ENCODE peak calls at places on chromosomes 3 and 15, in seven cellular contexts. One of them, this sample, is unnamed. For H3K9me3, the result is how much of the 10 kb centered on the place peaks cover.

GRCh38 chr3:148360046-148360445 is 337.7 kb upstream of the AGTR1 start:
- DNase-seq in sigmoid colon: no peak
- DNase-seq in spleen: no peak
- DNase-seq in vagina: no peak
- DNase-seq in HCT116: no peak
- DNase-seq in stomach: no peak
- DNase-seq in K562: no peak
- DNase-seq in this sample: no peak

GRCh38 chr15:31270767-31271166 is 55.9 kb upstream of the KLF13 start:
- DNase-seq in sigmoid colon: peak
- DNase-seq in spleen: peak
- DNase-seq in vagina: peak
- DNase-seq in HCT116: no peak
- DNase-seq in stomach: peak
- DNase-seq in K562: peak
- DNase-seq in this sample: no peak

GRCh38 chr3:130386604-130387263 is 41.3 kb downstream of the COL6A5 start:
- DNase-seq in sigmoid colon: no peak
- DNase-seq in spleen: no peak
- DNase-seq in vagina: no peak
- DNase-seq in HCT116: no peak
- DNase-seq in stomach: no peak
- DNase-seq in K562: peak
- DNase-seq in this sample: no peak

GRCh38 chr3:124395584-124396340 is 334.5 kb upstream of the UMPS start:
- DNase-seq in sigmoid colon: no peak
- DNase-seq in spleen: no peak
- DNase-seq in vagina: no peak
- DNase-seq in HCT116: no peak
- DNase-seq in stomach: no peak
- DNase-seq in K562: no peak
- DNase-seq in this sample: no peak

GRCh38 chr15:63178034-63178433 is 11.4 kb upstream of the RAB8B start:
- DNase-seq in sigmoid colon: no peak
- DNase-seq in spleen: no peak
- DNase-seq in vagina: no peak
- DNase-seq in HCT116: no peak
- DNase-seq in stomach: no peak
- DNase-seq in K562: no peak
- DNase-seq in this sample: no peak

GRCh38 chr3:5292512-5292911 is 105.0 kb downstream of the EDEM1 start:
- DNase-seq in sigmoid colon: no peak
- DNase-seq in spleen: no peak
- DNase-seq in vagina: no peak
- DNase-seq in HCT116: no peak
- DNase-seq in stomach: no peak
- DNase-seq in K562: no peak
- DNase-seq in this sample: no peak

GRCh38 chr15:51181905-51182304 is 87.2 kb upstream of the TNFAIP8L3 start:
- DNase-seq in sigmoid colon: no peak
- DNase-seq in spleen: no peak
- DNase-seq in vagina: no peak
- DNase-seq in HCT116: no peak
- DNase-seq in stomach: no peak
- DNase-seq in K562: no peak
- DNase-seq in this sample: no peak

GRCh38 chr3:51669241-51670052 is 1.6 kb upstream of the TEX264 start:
- DNase-seq in sigmoid colon: peak
- DNase-seq in spleen: peak
- DNase-seq in vagina: no peak
- DNase-seq in HCT116: peak
- DNase-seq in stomach: peak
- DNase-seq in K562: peak
- DNase-seq in this sample: peak

GRCh38 chr3:32421991-32422859 is 30.6 kb downstream of the CMTM7 start:
- DNase-seq in sigmoid colon: peak
- DNase-seq in spleen: peak
- DNase-seq in vagina: peak
- DNase-seq in HCT116: peak
- DNase-seq in stomach: peak
- DNase-seq in K562: no peak
- DNase-seq in this sample: peak

GRCh38 chr3:185089751-185090150 is 63.1 kb downstream of the C3orf70 start:
- DNase-seq in sigmoid colon: no peak
- DNase-seq in spleen: no peak
- DNase-seq in vagina: no peak
- DNase-seq in HCT116: no peak
- DNase-seq in stomach: no peak
- DNase-seq in K562: no peak
- DNase-seq in this sample: no peak

GRCh38 chr3:101195951-101196713 is 124.2 kb downstream of the IMPG2 start:
- DNase-seq in sigmoid colon: no peak
- DNase-seq in spleen: no peak
- DNase-seq in vagina: no peak
- DNase-seq in HCT116: peak
- DNase-seq in stomach: no peak
- DNase-seq in K562: peak
- DNase-seq in this sample: peak

GRCh38 chr15:67882487-67883227 is 42.8 kb upstream of the RNU6-1 start:
- DNase-seq in sigmoid colon: no peak
- DNase-seq in spleen: no peak
- DNase-seq in vagina: no peak
- DNase-seq in HCT116: no peak
- DNase-seq in stomach: no peak
- DNase-seq in K562: peak
- DNase-seq in this sample: no peak

GRCh38 chr15:77026501-77027110 is 31.7 kb downstream of the PSTPIP1 start:
- DNase-seq in sigmoid colon: peak
- DNase-seq in spleen: peak
- DNase-seq in vagina: no peak
- DNase-seq in HCT116: no peak
- DNase-seq in stomach: no peak
- DNase-seq in K562: no peak
- DNase-seq in this sample: no peak

GRCh38 chr3:86890997-86891396 is 100.0 kb downstream of the VGLL3 start:
- DNase-seq in sigmoid colon: no peak
- DNase-seq in spleen: no peak
- DNase-seq in vagina: no peak
- DNase-seq in HCT116: no peak
- DNase-seq in stomach: no peak
- DNase-seq in K562: no peak
- DNase-seq in this sample: no peak

GRCh38 chr15:79918278-79918677 is 21.5 kb upstream of the MTHFS start:
- DNase-seq in sigmoid colon: no peak
- DNase-seq in spleen: peak
- DNase-seq in vagina: no peak
- DNase-seq in HCT116: no peak
- DNase-seq in stomach: no peak
- DNase-seq in K562: no peak
- DNase-seq in this sample: no peak

GRCh38 chr15:79922512-79923067 is 25.8 kb upstream of the MTHFS start:
- DNase-seq in sigmoid colon: no peak
- DNase-seq in spleen: no peak
- DNase-seq in vagina: no peak
- DNase-seq in HCT116: no peak
- DNase-seq in stomach: no peak
- DNase-seq in K562: no peak
- DNase-seq in this sample: no peak

GRCh38 chr15:79923068-79923514 is 26.3 kb upstream of the MTHFS start:
- DNase-seq in sigmoid colon: peak
- DNase-seq in spleen: peak
- DNase-seq in vagina: no peak
- DNase-seq in HCT116: no peak
- DNase-seq in stomach: peak
- DNase-seq in K562: peak
- DNase-seq in this sample: peak

GRCh38 chr15:79919090-79919748 is 22.4 kb upstream of the MTHFS start:
- DNase-seq in sigmoid colon: no peak
- DNase-seq in spleen: peak
- DNase-seq in vagina: no peak
- DNase-seq in HCT116: no peak
- DNase-seq in stomach: no peak
- DNase-seq in K562: no peak
- DNase-seq in this sample: no peak

DNA sequence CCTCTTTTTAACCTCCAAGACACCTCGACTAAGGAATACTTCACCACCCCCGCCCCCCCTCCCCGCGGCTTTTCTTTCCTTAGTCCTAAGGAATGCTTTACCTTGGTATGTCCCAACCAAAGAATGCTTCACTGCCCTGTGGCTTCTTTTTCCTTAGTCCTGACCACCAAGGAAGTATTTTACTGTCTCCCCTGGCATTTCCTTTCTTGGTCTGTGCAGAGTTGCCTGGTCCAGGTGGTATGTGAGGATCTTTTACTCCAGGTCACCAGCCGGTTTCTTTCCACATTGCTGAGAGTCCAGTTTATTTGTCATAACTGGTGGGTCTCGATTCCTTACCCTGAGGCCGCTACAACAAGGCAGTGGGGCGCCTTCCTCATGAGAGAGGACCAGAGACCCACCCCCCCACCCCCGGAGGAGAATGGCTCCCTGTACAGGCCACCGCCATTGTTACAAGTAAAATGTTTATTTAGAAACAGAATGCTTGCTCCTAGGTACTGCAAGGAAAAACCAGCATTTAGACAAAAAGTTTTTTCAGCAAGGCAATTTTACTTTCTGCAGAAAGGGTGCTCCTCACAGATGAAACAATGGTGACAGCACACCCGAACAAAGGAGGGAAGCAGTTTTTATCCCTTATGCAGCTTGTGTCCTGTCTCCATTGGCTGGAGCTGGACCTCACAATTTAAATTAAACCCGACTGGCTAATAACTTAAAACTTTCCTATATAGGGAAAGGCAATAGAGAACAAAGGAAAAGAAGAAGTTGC is 23.1 kb upstream of the MTHFS start:
- DNase-seq in sigmoid colon: no peak
- DNase-seq in spleen: no peak
- DNase-seq in vagina: no peak
- DNase-seq in HCT116: no peak
- DNase-seq in stomach: no peak
- DNase-seq in K562: no peak
- DNase-seq in this sample: no peak
- H3K9me3 ChIP-seq in sigmoid colon: under half
- H3K9me3 ChIP-seq in spleen: half or more
- H3K9me3 ChIP-seq in vagina: half or more
- H3K9me3 ChIP-seq in HCT116: under half
- H3K9me3 ChIP-seq in stomach: under half
- H3K9me3 ChIP-seq in K562: half or more
- H3K9me3 ChIP-seq in this sample: under half

DNA sequence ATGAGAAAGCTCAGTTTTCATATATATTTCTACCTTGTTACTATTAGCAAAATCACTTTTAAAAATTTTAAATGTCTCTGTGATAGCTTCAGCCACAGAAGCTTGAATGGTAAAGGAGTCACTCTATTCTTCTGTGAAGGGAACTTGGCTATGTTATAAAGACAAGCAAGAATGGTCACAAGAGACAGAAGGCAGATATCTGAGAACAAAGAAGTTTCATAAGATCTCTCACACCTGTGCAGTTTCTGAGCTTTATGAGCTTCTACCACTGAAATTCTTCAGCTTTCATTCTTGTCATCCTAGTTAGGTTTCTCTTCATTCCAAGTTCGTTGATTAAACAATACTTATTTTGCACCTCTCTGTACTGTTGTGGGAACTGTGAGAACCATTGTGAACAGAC is 853.4 kb downstream of the IGSF11 start:
- DNase-seq in sigmoid colon: no peak
- DNase-seq in spleen: no peak
- DNase-seq in vagina: no peak
- DNase-seq in HCT116: no peak
- DNase-seq in stomach: no peak
- DNase-seq in K562: no peak
- DNase-seq in this sample: no peak
- H3K27ac ChIP-seq in sigmoid colon: no peak
- H3K27ac ChIP-seq in spleen: no peak
- H3K27ac ChIP-seq in vagina: no peak
- H3K27ac ChIP-seq in HCT116: no peak
- H3K27ac ChIP-seq in stomach: no peak
- H3K27ac ChIP-seq in K562: no peak
- H3K27ac ChIP-seq in this sample: no peak

DNA sequence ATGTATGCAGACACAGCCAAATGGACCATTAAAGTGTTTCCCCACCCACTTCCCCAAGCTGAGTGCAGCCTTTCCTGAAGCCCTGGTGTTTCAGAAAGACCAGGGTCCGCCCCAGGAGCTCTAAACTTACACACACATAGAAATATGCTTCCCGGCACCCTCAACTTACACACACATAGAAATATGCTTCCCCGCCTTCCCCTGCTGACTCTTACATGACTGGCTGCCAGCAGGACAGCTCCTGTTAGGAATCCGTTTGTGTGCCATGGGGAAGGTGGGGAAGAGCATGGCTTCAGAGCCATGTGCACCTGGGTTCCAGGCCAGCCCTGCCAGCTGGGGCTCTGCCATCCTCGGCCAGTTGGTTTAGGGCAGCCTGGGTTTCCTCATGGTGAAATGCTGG is 3.6 kb downstream of the CLEC3B start:
- DNase-seq in sigmoid colon: no peak
- DNase-seq in spleen: no peak
- DNase-seq in vagina: no peak
- DNase-seq in HCT116: no peak
- DNase-seq in stomach: no peak
- DNase-seq in K562: no peak
- DNase-seq in this sample: no peak
- TF ChIP-seq POLR2AphosphoS5 in sigmoid colon: no peak
- TF ChIP-seq POLR2AphosphoS5 in spleen: no peak
- TF ChIP-seq POLR2AphosphoS5 in vagina: no peak
- TF ChIP-seq POLR2AphosphoS5 in HCT116: no peak
- TF ChIP-seq POLR2AphosphoS5 in stomach: no peak
- TF ChIP-seq POLR2AphosphoS5 in K562: no peak
- TF ChIP-seq POLR2AphosphoS5 in this sample: no peak

DNA sequence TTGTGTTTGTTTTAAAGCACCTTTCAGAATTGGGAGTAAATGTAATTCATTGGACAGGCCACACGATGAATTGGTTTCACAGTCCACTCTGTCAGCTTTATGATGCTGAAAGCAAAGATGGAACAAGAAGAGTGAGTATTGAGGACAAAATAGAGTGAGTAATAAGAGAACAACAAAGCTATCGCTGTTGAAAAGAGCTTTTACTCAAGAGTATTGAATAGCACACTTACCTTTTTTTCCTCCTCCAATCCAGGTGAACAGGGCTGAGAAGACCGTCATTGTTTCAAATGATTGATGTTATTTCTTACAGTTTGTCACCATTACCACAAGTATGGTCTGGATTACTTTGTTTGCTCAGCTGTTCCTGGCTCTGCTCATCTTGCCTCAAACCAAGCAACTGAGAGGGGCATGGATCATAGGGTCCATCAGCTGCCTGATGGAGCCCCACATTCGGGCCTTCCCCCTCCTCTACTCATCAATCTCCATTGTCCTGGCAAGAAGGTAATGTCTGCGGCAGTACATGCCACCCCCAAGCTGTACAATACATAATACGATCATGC is 136.1 kb upstream of the CNTN4 start:
- DNase-seq in sigmoid colon: no peak
- DNase-seq in spleen: no peak
- DNase-seq in vagina: no peak
- DNase-seq in HCT116: no peak
- DNase-seq in stomach: no peak
- DNase-seq in K562: no peak
- DNase-seq in this sample: no peak
- H3K9me3 ChIP-seq in sigmoid colon: under half
- H3K9me3 ChIP-seq in spleen: under half
- H3K9me3 ChIP-seq in vagina: under half
- H3K9me3 ChIP-seq in HCT116: under half
- H3K9me3 ChIP-seq in stomach: under half
- H3K9me3 ChIP-seq in K562: under half
- H3K9me3 ChIP-seq in this sample: under half

GRCh38 chr3:134357261-134357913 is 16.9 kb downstream of the AMOTL2 start:
- DNase-seq in sigmoid colon: peak
- DNase-seq in spleen: peak
- DNase-seq in vagina: no peak
- DNase-seq in HCT116: no peak
- DNase-seq in stomach: no peak
- DNase-seq in K562: no peak
- DNase-seq in this sample: no peak
- H3K27ac ChIP-seq in sigmoid colon: peak
- H3K27ac ChIP-seq in spleen: peak
- H3K27ac ChIP-seq in vagina: peak
- H3K27ac ChIP-seq in HCT116: peak
- H3K27ac ChIP-seq in stomach: peak
- H3K27ac ChIP-seq in K562: no peak
- H3K27ac ChIP-seq in this sample: peak

This sample was measured in prostate gland.